ENCODE peak calls at places on chromosomes 4 and X, in four cellular contexts. D is left ventricle myocardium inferior, E is tibial nerve, F is Peyer's patch. N is an unnamed sample. For H3K27me3 and H3K4me1, the result is how much of the 10 kb centered on the place peaks cover.

GRCh38 chr4:81845273-81845672 is 373.6 kb upstream of the RASGEF1B start:
- DNase-seq in D (no peak), E (no peak), F (no peak), N (no peak)

GRCh38 chrX:7690842-7691241 is 152.1 kb upstream of the VCX start:
- DNase-seq in D (no peak), E (no peak), F (no peak), N (no peak)

GRCh38 chrX:11407331-11408110 is 114.3 kb downstream of the AMELX start:
- DNase-seq in D (no peak), E (no peak), F (no peak), N (no peak)

GRCh38 chr4:111984169-111984873 is 160.9 kb upstream of the FAM241A start:
- DNase-seq in D (no peak), E (no peak), F (no peak), N (no peak)

GRCh38 chrX:153944140-153944799 is at the start of gene RENBP:
- DNase-seq in D (peak), E (peak), F (peak), N (peak)

GRCh38 chr4:15914736-15915135 is 23.8 kb downstream of the FGFBP1 start:
- DNase-seq in D (no peak), E (no peak), F (no peak), N (no peak)

GRCh38 chr4:3488791-3489190 is 25.7 kb downstream of the DOK7 start:
- DNase-seq in D (no peak), E (no peak), F (no peak), N (no peak)

GRCh38 chr4:136650541-136651277 is 881.6 kb downstream of the PCDH18 start:
- DNase-seq in D (no peak), E (no peak), F (no peak), N (no peak)

GRCh38 chr4:112564706-112565270 is 48.8 kb upstream of the NEUROG2 start:
- DNase-seq in D (no peak), E (no peak), F (no peak), N (no peak)

GRCh38 chrX:138765061-138765460 is 53.5 kb upstream of the FGF13 start:
- DNase-seq in D (no peak), E (no peak), F (no peak), N (no peak)

GRCh38 chr4:3791910-3792542 is 25.8 kb downstream of the ADRA2C start:
- DNase-seq in D (peak), E (no peak), F (no peak), N (peak)

GRCh38 chr4:61320154-61320553 is 120.0 kb downstream of the ADGRL3 start:
- DNase-seq in D (no peak), E (no peak), F (no peak), N (no peak)

GRCh38 chr4:43732829-43733426 is 715.7 kb downstream of the KCTD8 start:
- DNase-seq in D (no peak), E (no peak), F (no peak), N (no peak)

GRCh38 chr4:133866328-133866699 is 335.3 kb downstream of the PABPC4L start:
- DNase-seq in D (no peak), E (no peak), F (no peak), N (no peak)

GRCh38 chr4:128158894-128159293 is 97.8 kb downstream of the LARP1B start:
- DNase-seq in D (no peak), E (no peak), F (no peak), N (no peak)

GRCh38 chr4:84673475-84674230 is 90.7 kb downstream of the CDS1 start:
- DNase-seq in D (no peak), E (no peak), F (no peak), N (no peak)

GRCh38 chr4:145781306-145781705 is 101.4 kb downstream of the C4orf51 start:
- DNase-seq in D (no peak), E (no peak), F (no peak), N (no peak)

GRCh38 chr4:86451560-86452322 is 91.9 kb upstream of the MAPK10 start:
- DNase-seq in D (no peak), E (no peak), F (no peak), N (no peak)

GRCh38 chr4:174340714-174341113 is 57.0 kb downstream of the CEP44 start:
- DNase-seq in D (no peak), E (no peak), F (no peak), N (no peak)

GRCh38 chr4:108157655-108158054 is 11.1 kb downstream of the LEF1 start:
- DNase-seq in D (no peak), E (no peak), F (no peak), N (no peak)
- H3K27me3 ChIP-seq in D (half or more), E (under half), F (under half), N (under half)

GRCh38 chr4:10096976-10097330 is 19.6 kb downstream of the WDR1 start:
- DNase-seq in D (no peak), E (no peak), F (no peak), N (no peak)
- H3K4me1 ChIP-seq in D (half or more), E (half or more), F (under half), N (half or more)

GRCh38 chrX:132741706-132742105 is 216.7 kb downstream of the HS6ST2 start:
- DNase-seq in D (no peak), E (no peak), F (no peak), N (no peak)
- H3K27me3 ChIP-seq in D (under half), E (under half), F (under half), N (under half)

GRCh38 chrX:12951590-12951965 is 23.3 kb upstream of the TMSB4X start:
- DNase-seq in D (no peak), E (no peak), F (no peak), N (no peak)

GRCh38 chrX:12950851-12951589 is 23.9 kb upstream of the TMSB4X start:
- DNase-seq in D (no peak), E (no peak), F (peak), N (peak)

GRCh38 chrX:12949205-12949926 is 25.5 kb upstream of the TMSB4X start:
- DNase-seq in D (no peak), E (no peak), F (no peak), N (no peak)

GRCh38 chrX:12948495-12948894 is 26.4 kb upstream of the TMSB4X start:
- DNase-seq in D (no peak), E (no peak), F (no peak), N (no peak)

GRCh38 chrX:12949927-12950656 is 24.8 kb upstream of the TMSB4X start:
- DNase-seq in D (peak), E (peak), F (peak), N (peak)
- H3K4me1 ChIP-seq in D (under half), E (under half), F (under half), N (under half)

GRCh38 chr4:7772708-7773385 is 166.8 kb downstream of the AFAP1 start:
- DNase-seq in D (peak), E (peak), F (no peak), N (no peak)

GRCh38 chr4:7770675-7771050 is 169.0 kb downstream of the AFAP1 start:
- DNase-seq in D (peak), E (no peak), F (no peak), N (no peak)

GRCh38 chr4:7771056-7771455 is 168.6 kb downstream of the AFAP1 start:
- DNase-seq in D (no peak), E (no peak), F (no peak), N (no peak)

GRCh38 chr4:7769936-7770674 is 169.6 kb downstream of the AFAP1 start:
- DNase-seq in D (peak), E (no peak), F (no peak), N (no peak)

GRCh38 chr4:7771541-7772507 is 167.8 kb downstream of the AFAP1 start:
- DNase-seq in D (no peak), E (no peak), F (no peak), N (no peak)
- H3K27me3 ChIP-seq in D (under half), E (under half), F (under half), N (under half)

GRCh38 chr4:119479835-119480234 is 148.8 kb downstream of the PDE5A start:
- DNase-seq in D (no peak), E (no peak), F (no peak), N (no peak)

GRCh38 chr4:119478446-119479179 is 150.0 kb downstream of the PDE5A start:
- DNase-seq in D (no peak), E (no peak), F (no peak), N (no peak)

GRCh38 chr4:119477412-119478053 is 151.1 kb downstream of the PDE5A start:
- DNase-seq in D (no peak), E (no peak), F (no peak), N (no peak)

GRCh38 chr4:119480331-119480730 is 148.3 kb downstream of the PDE5A start:
- DNase-seq in D (no peak), E (no peak), F (no peak), N (peak)

DNA sequence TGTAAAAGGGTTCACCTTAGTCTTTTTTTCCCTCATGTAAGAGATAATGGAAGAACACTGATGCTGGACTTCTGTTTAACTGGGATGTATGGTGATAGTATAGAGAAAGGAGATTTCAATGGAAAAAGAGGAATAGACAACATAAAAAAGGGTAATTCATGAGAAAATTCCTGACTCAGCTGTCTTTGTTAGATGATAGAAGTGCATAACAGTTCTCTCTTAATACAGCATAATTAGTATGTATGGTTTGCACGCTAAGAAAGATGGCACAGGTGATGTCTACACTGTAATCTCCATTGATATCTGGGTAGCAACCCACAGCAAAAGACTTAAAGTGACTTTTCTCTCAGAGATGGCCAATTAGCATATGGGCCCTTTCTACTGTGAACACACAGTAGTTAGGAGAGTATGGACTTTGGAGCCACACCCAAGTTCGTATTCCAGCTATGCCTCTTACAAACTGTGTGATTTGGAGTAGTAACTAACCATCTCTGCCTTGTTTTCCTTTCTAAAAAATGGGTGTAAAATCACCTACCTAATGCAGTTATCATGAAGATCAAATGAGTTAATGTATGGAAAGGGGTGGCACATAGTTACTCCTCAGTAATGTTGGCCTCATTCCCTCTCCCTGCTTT is 149.3 kb downstream of the PDE5A start:
- DNase-seq in D (no peak), E (no peak), F (no peak), N (no peak)
- H3K4me1 ChIP-seq in D (under half), E (under half), F (under half), N (under half)